ENCODE peak calls at places on chromosomes 1 and 21, in seven cellular contexts. R is esophagus muscularis mucosa, S is spleen, X is tibial nerve, V is suprapubic skin, Y is Peyer's patch, H is cardiac muscle cell. C is an unnamed sample.

GRCh38 chr1:203148579-203148978 is 21.1 kb downstream of the ADORA1 start:
- DNase-seq in R (no peak), S (no peak), X (no peak), V (no peak), Y (no peak), H (no peak), C (no peak)

GRCh38 chr1:6124746-6125365 is 55.3 kb downstream of the CHD5 start:
- DNase-seq in R (no peak), S (peak), X (no peak), V (no peak), Y (no peak), H (no peak), C (no peak)

GRCh38 chr1:78011050-78011449 is 6.3 kb downstream of the DNAJB4 start:
- DNase-seq in R (no peak), S (no peak), X (no peak), V (no peak), Y (no peak), H (no peak), C (no peak)

GRCh38 chr1:226519741-226520598 is 28.6 kb upstream of the STUM start:
- DNase-seq in R (no peak), S (no peak), X (no peak), V (peak), Y (no peak), H (no peak), C (no peak)

GRCh38 chr1:187838335-187839293 is 1009.9 kb downstream of the PLA2G4A start:
- DNase-seq in R (no peak), S (no peak), X (no peak), V (no peak), Y (no peak), H (peak), C (no peak)

GRCh38 chr1:109760581-109761226 is 3.0 kb downstream of the EPS8L3 start:
- DNase-seq in R (no peak), S (peak), X (no peak), V (peak), Y (no peak), H (no peak), C (no peak)

GRCh38 chr1:54653036-54653435 is 11.4 kb downstream of the MROH7 start:
- DNase-seq in R (no peak), S (no peak), X (no peak), V (no peak), Y (no peak), H (peak), C (no peak)

GRCh38 chr1:49104575-49104974 is 327.9 kb upstream of the BEND5 start:
- DNase-seq in R (no peak), S (no peak), X (no peak), V (no peak), Y (no peak), H (no peak), C (no peak)

GRCh38 chr1:39411526-39411925 is 79.9 kb upstream of the BMP8A start:
- DNase-seq in R (no peak), S (no peak), X (no peak), V (no peak), Y (no peak), H (peak), C (no peak)

GRCh38 chr1:227920896-227921295 is 26.8 kb downstream of the WNT9A start:
- DNase-seq in R (no peak), S (no peak), X (no peak), V (no peak), Y (no peak), H (no peak), C (no peak)

GRCh38 chr1:32766328-32766972 is 50.7 kb downstream of the YARS1 start:
- DNase-seq in R (no peak), S (no peak), X (no peak), V (no peak), Y (no peak), H (no peak), C (no peak)

GRCh38 chr1:190754769-190755168 is 277.1 kb upstream of the BRINP3 start:
- DNase-seq in R (no peak), S (no peak), X (no peak), V (no peak), Y (no peak), H (peak), C (no peak)

GRCh38 chr1:27297903-27298302 is 24.1 kb upstream of the TMEM222 start:
- DNase-seq in R (no peak), S (no peak), X (no peak), V (no peak), Y (no peak), H (no peak), C (no peak)

GRCh38 chr1:59178339-59178744 is 118.6 kb upstream of the FGGY start:
- DNase-seq in R (no peak), S (no peak), X (no peak), V (no peak), Y (no peak), H (no peak), C (no peak)

GRCh38 chr21:17967319-17967718 is 148.2 kb upstream of the C21orf91 start:
- DNase-seq in R (no peak), S (no peak), X (no peak), V (no peak), Y (no peak), H (no peak), C (no peak)

GRCh38 chr1:240734001-240734400 is 122.0 kb upstream of the GREM2 start:
- DNase-seq in R (no peak), S (no peak), X (no peak), V (no peak), Y (no peak), H (no peak), C (no peak)

GRCh38 chr1:156160744-156161181 is 7.4 kb downstream of the SEMA4A start:
- DNase-seq in R (peak), S (peak), X (peak), V (peak), Y (peak), H (peak), C (peak)

GRCh38 chr1:53110370-53111072 is 31.9 kb downstream of the SLC1A7 start:
- DNase-seq in R (no peak), S (no peak), X (no peak), V (no peak), Y (no peak), H (peak), C (no peak)

GRCh38 chr1:202289009-202289408 is 52.7 kb downstream of the UBE2T start:
- DNase-seq in R (no peak), S (peak), X (no peak), V (no peak), Y (no peak), H (no peak), C (no peak)

GRCh38 chr1:208235983-208236761 is 8.0 kb downstream of the PLXNA2 start:
- DNase-seq in R (peak), S (no peak), X (peak), V (no peak), Y (no peak), H (peak), C (no peak)

DNA sequence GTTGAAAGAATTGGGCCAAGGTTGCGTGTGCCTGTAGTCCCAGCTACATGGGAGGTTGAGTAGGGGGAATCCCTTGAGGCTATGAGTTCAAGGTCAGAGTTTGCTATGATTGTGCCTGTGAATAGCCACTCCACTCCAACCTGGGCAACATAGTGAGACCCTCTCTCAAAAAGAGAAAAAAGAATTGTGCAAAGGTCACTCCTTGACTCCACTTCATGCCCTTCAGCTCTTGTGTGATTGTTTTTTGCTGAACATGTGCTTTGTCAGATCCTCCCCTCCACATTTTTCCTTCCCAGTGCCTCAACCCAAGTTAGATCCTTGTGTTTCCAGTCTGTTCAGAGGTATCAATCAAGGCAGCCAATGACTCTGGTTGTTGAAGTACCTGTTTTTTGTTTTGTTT is 8.5 kb downstream of the TXNIP start:
- DNase-seq in R (no peak), S (no peak), X (no peak), V (no peak), Y (no peak), H (no peak), C (no peak)
- H3K27ac ChIP-seq in R (peak), S (peak), X (no peak), V (peak), Y (no peak), H (peak), C (no peak)

GRCh38 chr1:19398309-19398760 is 86.2 kb downstream of the SLC66A1 start:
- DNase-seq in R (no peak), S (no peak), X (no peak), V (no peak), Y (no peak), H (peak), C (no peak)
- TF ChIP-seq CTCF in R (peak), S (no peak), X (peak), V (no peak), Y (no peak), H (peak), C (no peak)

GRCh38 chr1:243917177-243917862 is 67.3 kb upstream of the AKT3 start:
- DNase-seq in R (no peak), S (peak), X (no peak), V (no peak), Y (no peak), H (peak), C (no peak)
- H3K27ac ChIP-seq in R (no peak), S (no peak), X (no peak), V (no peak), Y (no peak), H (no peak), C (no peak)

DNA sequence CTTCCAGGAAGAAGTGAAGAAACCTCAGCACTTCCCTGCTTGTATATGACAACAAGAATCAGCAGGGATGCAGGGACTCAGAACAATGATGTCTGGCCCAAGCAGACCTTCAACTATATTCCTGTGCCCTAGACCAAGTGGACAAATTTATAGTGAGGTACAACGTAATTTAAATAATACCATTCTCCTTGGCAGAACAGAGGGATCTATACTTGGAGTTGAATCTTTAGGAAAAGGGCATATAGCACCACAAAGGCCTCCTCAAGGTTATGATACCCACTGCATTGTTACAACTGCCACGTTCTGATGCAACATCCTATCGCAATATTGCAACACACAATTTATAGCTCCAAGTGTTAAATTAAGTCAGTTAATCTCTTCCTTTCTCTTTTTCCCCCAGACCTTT is 29.1 kb upstream of the GFI1 start:
- DNase-seq in R (no peak), S (no peak), X (no peak), V (no peak), Y (no peak), H (peak), C (no peak)
- TF ChIP-seq CTCF in R (no peak), S (no peak), X (no peak), V (no peak), Y (no peak), H (no peak), C (no peak)

C was measured in CD4-positive, alpha-beta T cell.